ENCODE peak calls at places on chromosome 11, in five cellular contexts. W is uterus, Z is IMR-90, V is heart left ventricle, M is adrenal gland. K is an unnamed sample.

GRCh38 chr11:126115253-126115540 is 52.5 kb upstream of the CDON start:
- DNase-seq in M (no peak), V (peak; percentile 85), Z (no peak), W (no peak), K (peak; percentile 69)

GRCh38 chr11:119091966-119092879 is 7.5 kb downstream of the HMBS start:
- DNase-seq in W (no peak), M (no peak), Z (no peak), V (no peak), K (no peak)

GRCh38 chr11:123228489-123229163 is 33.6 kb upstream of the CLMP start:
- DNase-seq in Z (no peak), W (no peak), M (no peak), V (no peak), K (no peak)

GRCh38 chr11:22415481-22415880 is 77.3 kb downstream of the SLC17A6 start:
- DNase-seq in M (no peak), Z (no peak), V (no peak), W (no peak), K (no peak)

GRCh38 chr11:46603704-46604308 is 10.0 kb upstream of the AMBRA1 start:
- DNase-seq in W (no peak), V (no peak), M (no peak), Z (no peak), K (no peak)

GRCh38 chr11:60931897-60932296 is 7.6 kb downstream of the TMEM132A start:
- DNase-seq in M (no peak), W (no peak), V (no peak), Z (no peak), K (no peak)

GRCh38 chr11:78630155-78630554 is 55.5 kb upstream of the NARS2 start:
- DNase-seq in M (no peak), Z (no peak), V (no peak), W (no peak), K (no peak)

GRCh38 chr11:103892603-103893002 is 143.8 kb upstream of the DDI1 start:
- DNase-seq in M (no peak), W (no peak), V (no peak), Z (peak; percentile 83), K (no peak)

GRCh38 chr11:29125621-29126020 is 891.2 kb downstream of the KCNA4 start:
- DNase-seq in Z (no peak), M (no peak), W (no peak), V (no peak), K (no peak)

GRCh38 chr11:22539851-22540376 is 85.7 kb downstream of the FANCF start:
- DNase-seq in M (no peak), V (no peak), W (no peak), Z (peak; percentile 28), K (no peak)

GRCh38 chr11:86990079-86990478 is 34.9 kb upstream of the FZD4 start:
- DNase-seq in Z (peak; percentile 21), M (no peak), V (no peak), W (no peak), K (no peak)

GRCh38 chr11:65041206-65042035 is at the start of gene SAC3D1:
- DNase-seq in M (no peak), V (no peak), W (no peak), Z (peak; percentile 17), K (no peak)

GRCh38 chr11:116454020-116454645 is 318.7 kb downstream of the BUD13 start:
- DNase-seq in Z (peak; percentile 27), M (peak; percentile 28), W (peak; percentile 61), V (peak; percentile 44), K (peak; percentile 24)

GRCh38 chr11:121534131-121535093 is 81.6 kb upstream of the SORL1-AS1 start:
- DNase-seq in W (no peak), M (no peak), Z (peak; percentile 24), V (no peak), K (peak; percentile 29)

GRCh38 chr11:66222358-66223149 is 45.9 kb upstream of the RAB1B start:
- DNase-seq in M (peak; percentile 88), V (peak; percentile 92), W (peak; percentile 88), Z (peak; percentile 89), K (peak; percentile 87)

GRCh38 chr11:134639586-134640330 is 227.7 kb upstream of the B3GAT1 start:
- DNase-seq in Z (no peak), V (no peak), W (no peak), M (no peak), K (no peak)

GRCh38 chr11:112321521-112322172 is 61.0 kb upstream of the PLET1 start:
- DNase-seq in M (peak; percentile 77), Z (peak; percentile 89), V (peak; percentile 51), W (no peak), K (peak; percentile 28)

GRCh38 chr11:46143049-46143806 is 22.0 kb upstream of the PHF21A start:
- DNase-seq in W (no peak), Z (no peak), V (no peak), M (no peak), K (no peak)

GRCh38 chr11:30513087-30513486 is 73.1 kb downstream of the MPPED2 start:
- DNase-seq in W (no peak), V (no peak), Z (no peak), M (no peak), K (no peak)

GRCh38 chr11:111521132-111521531 is 6.6 kb downstream of the HOATZ start:
- DNase-seq in M (no peak), V (no peak), W (no peak), Z (peak; percentile 34), K (no peak)

GRCh38 chr11:9567401-9567800 is 6.1 kb upstream of the WEE1 start:
- DNase-seq in W (no peak), M (no peak), Z (no peak), V (no peak), K (no peak)

GRCh38 chr11:9569588-9570164 is 3.8 kb upstream of the WEE1 start:
- DNase-seq in Z (no peak), M (no peak), W (no peak), V (no peak), K (no peak)

GRCh38 chr11:9568161-9568853 is 5.2 kb upstream of the WEE1 start:
- DNase-seq in M (no peak), W (no peak), V (no peak), Z (peak; percentile 28), K (no peak)

GRCh38 chr11:9570313-9570712 is 3.2 kb upstream of the WEE1 start:
- DNase-seq in M (no peak), W (no peak), V (no peak), Z (no peak), K (no peak)

DNA sequence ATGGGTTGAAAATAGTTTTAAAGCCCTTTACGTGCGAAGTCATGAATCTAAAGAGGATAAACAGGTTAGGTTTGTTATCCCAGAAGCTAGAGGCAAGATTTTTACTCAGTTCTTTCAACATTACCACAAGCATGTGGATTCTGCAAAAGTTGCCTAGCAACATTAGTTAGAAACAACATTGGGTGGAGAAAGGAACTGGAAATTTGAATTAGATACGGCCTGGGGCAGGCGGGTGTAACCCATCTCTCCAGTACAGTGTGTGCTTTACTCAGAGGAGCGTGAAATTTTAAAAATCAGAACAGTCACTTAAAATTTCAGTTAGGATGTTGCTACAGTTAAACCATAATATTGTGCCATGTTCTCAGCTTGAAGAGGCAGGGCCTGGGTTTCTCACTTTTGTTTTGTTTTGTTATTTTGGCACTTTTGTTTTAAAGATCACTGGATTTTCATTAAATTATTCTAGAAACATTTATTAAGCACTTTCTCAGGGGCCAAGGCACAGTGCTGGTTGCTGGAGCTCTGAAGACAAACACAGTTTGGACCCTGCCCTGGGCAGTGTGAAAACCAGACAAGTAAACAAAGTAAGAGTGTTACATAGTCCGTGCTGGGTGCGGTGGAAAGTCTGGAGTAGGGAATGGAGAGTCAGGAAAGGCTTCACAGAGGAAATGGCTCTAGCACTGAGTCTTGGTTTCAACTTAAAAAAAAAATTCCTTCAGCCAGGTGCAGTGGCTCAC is 4.4 kb upstream of the WEE1 start:
- DNase-seq in M (no peak), W (peak; percentile 66), Z (peak; percentile 89), V (peak; percentile 60), K (peak; percentile 67)
- TF ChIP-seq POLR2A in M (no peak), W (peak; percentile 69), Z (peak; percentile 86), V (no peak), K (peak; percentile 46)

DNA sequence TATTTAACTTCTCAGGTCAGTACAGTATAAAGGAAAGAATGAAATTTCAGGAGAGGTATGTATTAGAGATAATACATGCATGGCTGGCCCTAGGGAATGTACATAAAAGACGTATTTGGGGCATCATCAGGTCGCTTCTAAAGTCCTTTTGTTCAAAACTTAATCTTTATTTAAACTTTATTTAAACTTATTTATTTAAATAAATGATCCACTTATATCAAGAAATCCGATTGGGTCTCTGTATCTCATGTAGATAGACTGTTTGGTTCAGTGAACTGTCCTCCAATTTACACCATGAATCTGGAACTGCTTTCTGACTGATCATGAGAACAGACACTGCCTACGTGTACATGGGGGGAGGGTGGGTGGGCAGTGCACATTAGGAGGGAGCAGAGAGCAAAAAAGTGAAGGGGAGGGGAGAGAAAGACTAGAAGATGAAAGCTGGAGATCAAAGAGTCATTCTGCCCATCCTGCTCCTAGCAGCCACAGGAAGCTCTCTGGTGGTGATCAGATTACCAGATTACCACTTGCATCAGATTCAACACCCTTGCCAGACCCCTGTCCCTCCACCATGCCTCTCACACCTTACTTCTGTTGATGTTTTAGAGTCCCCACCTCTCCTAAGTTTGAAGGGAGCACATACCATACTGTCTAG is 92.1 kb upstream of the MTMR2 start:
- DNase-seq in Z (no peak), V (no peak), W (no peak), M (no peak), K (no peak)
- H3K4me1 ChIP-seq in Z (peaks cover 13% of the 10 kb centered on the region), V (peaks cover 5% of the 10 kb centered on the region), W (no peaks in the 10 kb centered on the region), M (no peaks in the 10 kb centered on the region), K (no peaks in the 10 kb centered on the region)

GRCh38 chr11:3155216-3155615 is 9.9 kb downstream of the OSBPL5 start:
- DNase-seq in Z (no peak), W (no peak), V (peak; percentile 29), M (no peak), K (no peak)

GRCh38 chr11:3157381-3158130 is 7.6 kb downstream of the OSBPL5 start:
- DNase-seq in W (no peak), Z (no peak), M (no peak), V (peak; percentile 23), K (peak; percentile 17)

GRCh38 chr11:3156661-3157311 is 8.3 kb downstream of the OSBPL5 start:
- DNase-seq in W (no peak), M (no peak), Z (no peak), V (peak; percentile 20), K (no peak)

GRCh38 chr11:3155691-3156258 is 9.3 kb downstream of the OSBPL5 start:
- DNase-seq in V (peak; percentile 47), W (no peak), M (no peak), Z (no peak), K (no peak)

GRCh38 chr11:3156282-3156660 is 8.8 kb downstream of the OSBPL5 start:
- DNase-seq in Z (no peak), M (no peak), W (peak; percentile 58), V (peak; percentile 51), K (no peak)
- TF ChIP-seq POLR2A in Z (no peak), M (no peak), W (no peak), V (no peak), K (no peak)

DNA sequence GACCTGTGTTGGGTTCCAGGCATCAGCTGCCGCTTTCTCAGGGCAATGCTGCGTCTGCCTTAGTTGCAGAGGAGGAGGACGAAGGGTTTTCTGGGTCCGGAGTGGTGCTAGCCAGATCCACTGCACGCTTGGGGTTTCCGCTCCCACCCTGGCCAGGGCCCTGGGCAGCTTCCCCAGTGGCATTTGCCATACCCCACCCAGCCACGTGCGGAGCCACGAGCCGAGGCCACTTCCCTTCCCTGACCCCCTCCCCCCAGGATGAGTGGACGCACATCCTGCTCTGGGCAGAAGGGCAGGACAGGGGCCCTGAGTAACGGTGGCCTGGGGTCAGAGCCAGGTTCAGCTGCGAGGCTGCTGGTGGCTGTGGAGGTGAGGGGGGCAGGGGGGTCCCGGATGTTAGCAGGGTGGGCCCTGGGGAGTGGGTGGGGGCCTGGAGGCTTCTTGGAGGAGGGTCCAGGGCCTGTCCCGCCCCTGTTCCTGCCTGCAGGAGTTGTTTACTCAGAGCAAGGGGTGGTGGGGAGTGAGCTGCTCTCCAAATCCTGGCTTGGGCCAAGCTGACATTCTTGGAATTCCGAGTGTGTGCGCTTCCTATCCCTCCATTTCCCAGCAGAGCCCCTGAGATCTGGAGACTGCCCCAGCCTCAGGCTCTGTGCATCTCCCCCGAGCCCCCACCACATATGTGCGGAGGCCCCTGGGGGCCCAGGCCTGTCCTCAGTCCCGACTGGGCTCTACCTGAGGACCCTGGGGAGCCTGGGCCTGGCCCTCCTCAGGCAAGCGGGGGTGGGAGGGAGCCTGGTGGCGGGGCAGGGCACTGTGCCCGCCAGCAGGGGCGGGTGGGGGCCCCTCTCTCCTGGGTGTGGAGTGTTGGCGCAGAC is 1.4 kb downstream of the TSPAN4 start:
- DNase-seq in W (peak; percentile 94), V (peak; percentile 96), Z (peak; percentile 90), M (peak; percentile 86), K (peak; percentile 88)
- H3K4me1 ChIP-seq in W (peaks cover 28% of the 10 kb centered on the region), V (peaks cover 58% of the 10 kb centered on the region), Z (peaks cover 38% of the 10 kb centered on the region), M (peaks cover 38% of the 10 kb centered on the region), K (peaks cover 28% of the 10 kb centered on the region)